ENCODE peak calls at places on chromosomes 4 and X, in six cellular contexts. One of them, this sample, is unnamed. For H3K36me3, the result is how much of the 10 kb centered on the place peaks cover.

GRCh38 chr4:6674500-6675149 is 19.1 kb upstream of the S100P start:
- DNase-seq in aorta: no peak
- DNase-seq in naive thymus-derived CD4-positive, alpha-beta T cell: peak
- DNase-seq in hepatocyte: peak
- DNase-seq in left ventricle myocardium inferior: no peak
- DNase-seq in right lobe of liver: no peak
- DNase-seq in this sample: peak

GRCh38 chrX:1946974-1947373 is 332.1 kb downstream of the ASMT start:
- DNase-seq in naive thymus-derived CD4-positive, alpha-beta T cell: no peak
- DNase-seq in hepatocyte: no peak
- DNase-seq in right lobe of liver: no peak
- DNase-seq in left ventricle myocardium inferior: no peak
- DNase-seq in aorta: no peak
- DNase-seq in this sample: no peak

GRCh38 chr4:61918507-61919462 is 718.7 kb downstream of the ADGRL3 start:
- DNase-seq in left ventricle myocardium inferior: no peak
- DNase-seq in naive thymus-derived CD4-positive, alpha-beta T cell: no peak
- DNase-seq in hepatocyte: no peak
- DNase-seq in right lobe of liver: no peak
- DNase-seq in aorta: no peak
- DNase-seq in this sample: no peak

GRCh38 chr4:184471872-184472539 is 2.3 kb downstream of the IRF2 start:
- DNase-seq in left ventricle myocardium inferior: no peak
- DNase-seq in right lobe of liver: no peak
- DNase-seq in naive thymus-derived CD4-positive, alpha-beta T cell: peak
- DNase-seq in hepatocyte: peak
- DNase-seq in aorta: no peak
- DNase-seq in this sample: no peak

GRCh38 chr4:108560624-108561023 is 59.8 kb upstream of the RPL34 start:
- DNase-seq in naive thymus-derived CD4-positive, alpha-beta T cell: no peak
- DNase-seq in aorta: no peak
- DNase-seq in left ventricle myocardium inferior: no peak
- DNase-seq in hepatocyte: no peak
- DNase-seq in right lobe of liver: no peak
- DNase-seq in this sample: no peak

GRCh38 chr4:111618908-111619307 is 526.3 kb upstream of the FAM241A start:
- DNase-seq in naive thymus-derived CD4-positive, alpha-beta T cell: no peak
- DNase-seq in aorta: no peak
- DNase-seq in right lobe of liver: no peak
- DNase-seq in hepatocyte: peak
- DNase-seq in left ventricle myocardium inferior: no peak
- DNase-seq in this sample: no peak

GRCh38 chr4:150588341-150588740 is 6.4 kb downstream of the MAB21L2 start:
- DNase-seq in aorta: no peak
- DNase-seq in naive thymus-derived CD4-positive, alpha-beta T cell: no peak
- DNase-seq in hepatocyte: no peak
- DNase-seq in left ventricle myocardium inferior: no peak
- DNase-seq in right lobe of liver: no peak
- DNase-seq in this sample: no peak

GRCh38 chr4:165326831-165327210 is 648 bp upstream of the MSMO1 start:
- DNase-seq in right lobe of liver: peak
- DNase-seq in hepatocyte: peak
- DNase-seq in naive thymus-derived CD4-positive, alpha-beta T cell: no peak
- DNase-seq in left ventricle myocardium inferior: no peak
- DNase-seq in aorta: no peak
- DNase-seq in this sample: peak

GRCh38 chr4:82898322-82899243 is 2.0 kb upstream of the THAP9 start:
- DNase-seq in aorta: no peak
- DNase-seq in hepatocyte: peak
- DNase-seq in right lobe of liver: no peak
- DNase-seq in left ventricle myocardium inferior: no peak
- DNase-seq in naive thymus-derived CD4-positive, alpha-beta T cell: peak
- DNase-seq in this sample: no peak

GRCh38 chr4:173121044-173121685 is 47.4 kb upstream of the GALNT7 start:
- DNase-seq in hepatocyte: peak
- DNase-seq in left ventricle myocardium inferior: no peak
- DNase-seq in aorta: no peak
- DNase-seq in naive thymus-derived CD4-positive, alpha-beta T cell: no peak
- DNase-seq in right lobe of liver: no peak
- DNase-seq in this sample: peak

GRCh38 chrX:112631892-112632291 is 47.8 kb downstream of the LHFPL1 start:
- DNase-seq in aorta: no peak
- DNase-seq in left ventricle myocardium inferior: no peak
- DNase-seq in hepatocyte: no peak
- DNase-seq in naive thymus-derived CD4-positive, alpha-beta T cell: no peak
- DNase-seq in right lobe of liver: no peak
- DNase-seq in this sample: no peak

GRCh38 chr4:155966171-155966570 is 12.5 kb upstream of the CTSO start:
- DNase-seq in naive thymus-derived CD4-positive, alpha-beta T cell: no peak
- DNase-seq in aorta: no peak
- DNase-seq in right lobe of liver: no peak
- DNase-seq in hepatocyte: no peak
- DNase-seq in left ventricle myocardium inferior: no peak
- DNase-seq in this sample: no peak

GRCh38 chrX:54043696-54044125 is 562 bp downstream of the PHF8 start:
- DNase-seq in right lobe of liver: no peak
- DNase-seq in naive thymus-derived CD4-positive, alpha-beta T cell: no peak
- DNase-seq in hepatocyte: peak
- DNase-seq in aorta: no peak
- DNase-seq in left ventricle myocardium inferior: peak
- DNase-seq in this sample: peak

GRCh38 chr4:88674989-88675388 is 22.6 kb downstream of the NAP1L5 start:
- DNase-seq in aorta: no peak
- DNase-seq in right lobe of liver: no peak
- DNase-seq in naive thymus-derived CD4-positive, alpha-beta T cell: no peak
- DNase-seq in left ventricle myocardium inferior: no peak
- DNase-seq in hepatocyte: no peak
- DNase-seq in this sample: no peak

GRCh38 chrX:86171366-86171765 is 23.1 kb downstream of the DACH2 start:
- DNase-seq in left ventricle myocardium inferior: no peak
- DNase-seq in right lobe of liver: no peak
- DNase-seq in aorta: no peak
- DNase-seq in hepatocyte: peak
- DNase-seq in naive thymus-derived CD4-positive, alpha-beta T cell: no peak
- DNase-seq in this sample: no peak

GRCh38 chrX:123871309-123871708 is 11.5 kb downstream of the XIAP start:
- DNase-seq in left ventricle myocardium inferior: no peak
- DNase-seq in hepatocyte: no peak
- DNase-seq in aorta: no peak
- DNase-seq in right lobe of liver: no peak
- DNase-seq in naive thymus-derived CD4-positive, alpha-beta T cell: no peak
- DNase-seq in this sample: no peak

GRCh38 chrX:103148075-103148474 is 55.1 kb upstream of the NXF3 start:
- DNase-seq in aorta: no peak
- DNase-seq in right lobe of liver: no peak
- DNase-seq in hepatocyte: no peak
- DNase-seq in naive thymus-derived CD4-positive, alpha-beta T cell: no peak
- DNase-seq in left ventricle myocardium inferior: no peak
- DNase-seq in this sample: no peak

GRCh38 chr4:62431513-62431912 is 1231.4 kb downstream of the ADGRL3 start:
- DNase-seq in aorta: no peak
- DNase-seq in naive thymus-derived CD4-positive, alpha-beta T cell: no peak
- DNase-seq in left ventricle myocardium inferior: no peak
- DNase-seq in right lobe of liver: no peak
- DNase-seq in hepatocyte: no peak
- DNase-seq in this sample: no peak

GRCh38 chr4:123488916-123489315 is 92.3 kb downstream of the SPRY1 start:
- DNase-seq in right lobe of liver: no peak
- DNase-seq in aorta: no peak
- DNase-seq in hepatocyte: peak
- DNase-seq in naive thymus-derived CD4-positive, alpha-beta T cell: no peak
- DNase-seq in left ventricle myocardium inferior: no peak
- DNase-seq in this sample: no peak

GRCh38 chr4:40939826-40940225 is 190.1 kb downstream of the NSUN7 start:
- DNase-seq in hepatocyte: no peak
- DNase-seq in aorta: no peak
- DNase-seq in right lobe of liver: no peak
- DNase-seq in left ventricle myocardium inferior: no peak
- DNase-seq in naive thymus-derived CD4-positive, alpha-beta T cell: no peak
- DNase-seq in this sample: no peak

GRCh38 chr4:148444296-148445070 is 2.3 kb upstream of the NR3C2 start:
- DNase-seq in hepatocyte: peak
- DNase-seq in naive thymus-derived CD4-positive, alpha-beta T cell: peak
- DNase-seq in left ventricle myocardium inferior: peak
- DNase-seq in aorta: peak
- DNase-seq in right lobe of liver: peak
- DNase-seq in this sample: peak

GRCh38 chr4:84171871-84172270 is 327.2 kb downstream of the NKX6-1 start:
- DNase-seq in right lobe of liver: no peak
- DNase-seq in left ventricle myocardium inferior: no peak
- DNase-seq in naive thymus-derived CD4-positive, alpha-beta T cell: no peak
- DNase-seq in aorta: no peak
- DNase-seq in hepatocyte: no peak
- DNase-seq in this sample: no peak

GRCh38 chr4:185924458-185924857 is 112.5 kb upstream of the SORBS2 start:
- DNase-seq in hepatocyte: no peak
- DNase-seq in naive thymus-derived CD4-positive, alpha-beta T cell: no peak
- DNase-seq in left ventricle myocardium inferior: no peak
- DNase-seq in aorta: no peak
- DNase-seq in right lobe of liver: no peak
- DNase-seq in this sample: no peak

GRCh38 chrX:115232933-115233496 is 881 bp downstream of the LRCH2 start:
- DNase-seq in naive thymus-derived CD4-positive, alpha-beta T cell: no peak
- DNase-seq in hepatocyte: no peak
- DNase-seq in left ventricle myocardium inferior: no peak
- DNase-seq in aorta: no peak
- DNase-seq in right lobe of liver: no peak
- DNase-seq in this sample: no peak

GRCh38 chr4:1247811-1248261 is 1.1 kb downstream of the CTBP1 start:
- DNase-seq in naive thymus-derived CD4-positive, alpha-beta T cell: no peak
- DNase-seq in hepatocyte: no peak
- DNase-seq in aorta: no peak
- DNase-seq in right lobe of liver: no peak
- DNase-seq in left ventricle myocardium inferior: no peak
- DNase-seq in this sample: no peak

GRCh38 chr4:102318105-102318504 is 27.2 kb downstream of the SLC39A8 start:
- DNase-seq in aorta: no peak
- DNase-seq in hepatocyte: no peak
- DNase-seq in left ventricle myocardium inferior: no peak
- DNase-seq in right lobe of liver: no peak
- DNase-seq in naive thymus-derived CD4-positive, alpha-beta T cell: no peak
- DNase-seq in this sample: no peak

GRCh38 chrX:29090811-29091210 is 503.6 kb downstream of the IL1RAPL1 start:
- DNase-seq in aorta: no peak
- DNase-seq in naive thymus-derived CD4-positive, alpha-beta T cell: no peak
- DNase-seq in right lobe of liver: no peak
- DNase-seq in hepatocyte: peak
- DNase-seq in left ventricle myocardium inferior: no peak
- DNase-seq in this sample: no peak

GRCh38 chr4:161815841-161816240 is 348.0 kb downstream of the FSTL5 start:
- DNase-seq in right lobe of liver: no peak
- DNase-seq in naive thymus-derived CD4-positive, alpha-beta T cell: no peak
- DNase-seq in hepatocyte: no peak
- DNase-seq in aorta: no peak
- DNase-seq in left ventricle myocardium inferior: no peak
- DNase-seq in this sample: no peak

GRCh38 chrX:19869195-19869594 is 18.2 kb downstream of the SH3KBP1 start:
- DNase-seq in right lobe of liver: no peak
- DNase-seq in left ventricle myocardium inferior: no peak
- DNase-seq in naive thymus-derived CD4-positive, alpha-beta T cell: no peak
- DNase-seq in hepatocyte: no peak
- DNase-seq in aorta: no peak
- DNase-seq in this sample: no peak

GRCh38 chr4:124206779-124207605 is 505.5 kb downstream of the ANKRD50 start:
- DNase-seq in right lobe of liver: no peak
- DNase-seq in naive thymus-derived CD4-positive, alpha-beta T cell: no peak
- DNase-seq in aorta: no peak
- DNase-seq in left ventricle myocardium inferior: no peak
- DNase-seq in hepatocyte: peak
- DNase-seq in this sample: no peak

GRCh38 chr4:70589785-70590184 is 2.3 kb upstream of the AMBN start:
- DNase-seq in left ventricle myocardium inferior: no peak
- DNase-seq in hepatocyte: no peak
- DNase-seq in aorta: no peak
- DNase-seq in right lobe of liver: no peak
- DNase-seq in naive thymus-derived CD4-positive, alpha-beta T cell: no peak
- DNase-seq in this sample: no peak

GRCh38 chr4:80566203-80566872 is 230.8 kb downstream of the CFAP299 start:
- DNase-seq in aorta: no peak
- DNase-seq in left ventricle myocardium inferior: no peak
- DNase-seq in naive thymus-derived CD4-positive, alpha-beta T cell: no peak
- DNase-seq in hepatocyte: no peak
- DNase-seq in right lobe of liver: no peak
- DNase-seq in this sample: no peak

GRCh38 chr4:5524900-5525299 is 183.5 kb downstream of the EVC2 start:
- DNase-seq in hepatocyte: no peak
- DNase-seq in right lobe of liver: peak
- DNase-seq in aorta: no peak
- DNase-seq in naive thymus-derived CD4-positive, alpha-beta T cell: no peak
- DNase-seq in left ventricle myocardium inferior: no peak
- DNase-seq in this sample: no peak

GRCh38 chrX:314049-314448 is 4.5 kb downstream of the GTPBP6 start:
- DNase-seq in hepatocyte: no peak
- DNase-seq in aorta: peak
- DNase-seq in left ventricle myocardium inferior: peak
- DNase-seq in right lobe of liver: peak
- DNase-seq in naive thymus-derived CD4-positive, alpha-beta T cell: no peak
- DNase-seq in this sample: no peak
- H3K36me3 ChIP-seq in hepatocyte: under half
- H3K36me3 ChIP-seq in aorta: under half
- H3K36me3 ChIP-seq in left ventricle myocardium inferior: half or more
- H3K36me3 ChIP-seq in right lobe of liver: under half
- H3K36me3 ChIP-seq in naive thymus-derived CD4-positive, alpha-beta T cell: under half
- H3K36me3 ChIP-seq in this sample: under half

GRCh38 chrX:153333271-153333670 is 682 bp upstream of the ZNF275 start:
- DNase-seq in hepatocyte: no peak
- DNase-seq in left ventricle myocardium inferior: no peak
- DNase-seq in naive thymus-derived CD4-positive, alpha-beta T cell: no peak
- DNase-seq in right lobe of liver: no peak
- DNase-seq in aorta: no peak
- DNase-seq in this sample: no peak
- H3K4me3 ChIP-seq in hepatocyte: no peak
- H3K4me3 ChIP-seq in left ventricle myocardium inferior: peak
- H3K4me3 ChIP-seq in naive thymus-derived CD4-positive, alpha-beta T cell: no peak
- H3K4me3 ChIP-seq in right lobe of liver: no peak
- H3K4me3 ChIP-seq in aorta: no peak
- H3K4me3 ChIP-seq in this sample: no peak

DNA sequence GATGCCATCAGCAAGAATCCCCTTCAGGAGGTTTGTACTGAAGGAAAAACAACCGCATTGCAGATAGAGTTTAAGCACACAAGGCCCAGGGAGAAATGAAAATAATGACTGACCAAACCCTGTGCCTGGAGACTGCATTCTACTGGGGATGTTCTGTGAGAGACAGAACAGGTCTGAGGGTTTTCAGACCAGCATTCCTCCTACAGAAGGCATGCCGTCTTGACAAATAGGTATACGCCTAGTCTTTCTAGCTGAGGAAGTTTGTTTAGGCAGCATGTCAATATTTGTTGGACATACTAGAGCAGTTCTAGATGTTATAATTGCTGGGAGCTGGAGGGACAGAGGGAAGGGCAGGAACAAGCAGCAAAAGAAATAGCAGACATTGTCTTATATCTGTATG is 68.4 kb upstream of the SCOC start:
- DNase-seq in aorta: no peak
- DNase-seq in hepatocyte: peak
- DNase-seq in right lobe of liver: no peak
- DNase-seq in naive thymus-derived CD4-positive, alpha-beta T cell: no peak
- DNase-seq in left ventricle myocardium inferior: no peak
- DNase-seq in this sample: no peak
- H3K36me3 ChIP-seq in aorta: under half
- H3K36me3 ChIP-seq in hepatocyte: under half
- H3K36me3 ChIP-seq in right lobe of liver: under half
- H3K36me3 ChIP-seq in naive thymus-derived CD4-positive, alpha-beta T cell: under half
- H3K36me3 ChIP-seq in left ventricle myocardium inferior: under half
- H3K36me3 ChIP-seq in this sample: under half

GRCh38 chr4:42482516-42483327 is 85.4 kb downstream of the SHISA3 start:
- DNase-seq in right lobe of liver: no peak
- DNase-seq in naive thymus-derived CD4-positive, alpha-beta T cell: no peak
- DNase-seq in hepatocyte: no peak
- DNase-seq in left ventricle myocardium inferior: no peak
- DNase-seq in aorta: no peak
- DNase-seq in this sample: no peak
- H3K4me3 ChIP-seq in right lobe of liver: no peak
- H3K4me3 ChIP-seq in naive thymus-derived CD4-positive, alpha-beta T cell: no peak
- H3K4me3 ChIP-seq in hepatocyte: no peak
- H3K4me3 ChIP-seq in left ventricle myocardium inferior: no peak
- H3K4me3 ChIP-seq in aorta: no peak
- H3K4me3 ChIP-seq in this sample: no peak

This sample was measured in mucosa of descending colon.